ENCODE peak calls at places on chromosome 9, in nine cellular contexts. Z is AG08396; S is amniotic stem cell; J is T-helper 22 cell; A is activated CD8-positive, alpha-beta memory T cell treated with anti-CD3 and anti-CD28 coated beads for 4 hours; W is kidney epithelial cell; G is stimulated activated CD4-positive, alpha-beta T cell treated with anti-CD3 and anti-CD28 coated beads, Interleukin-4, amount 100 ng/mL, for 1 hour; K is G401; N is activated CD4-positive, alpha-beta T cell treated with anti-CD3 and anti-CD28 coated beads for 4 hours. P is an unnamed sample.

GRCh38 chr9:136379401-136379800 is 5.9 kb upstream of the CARD9 start:
- DNase-seq in Z (no peak), S (no peak), J (no peak), A (no peak), W (no peak), G (no peak), K (no peak), N (no peak), P (no peak)

GRCh38 chr9:15346837-15347236 is 39.8 kb upstream of the TTC39B start:
- DNase-seq in Z (no peak), S (no peak), J (no peak), A (no peak), W (no peak), G (no peak), K (no peak), N (no peak), P (no peak)

GRCh38 chr9:104247899-104248460 is 153.9 kb downstream of the SMC2 start:
- DNase-seq in Z (peak; percentile 6), S (no peak), J (no peak), A (no peak), W (no peak), G (no peak), K (no peak), N (no peak), P (no peak)

GRCh38 chr9:129068110-129068509 is 12.8 kb upstream of the DOLPP1 start:
- DNase-seq in Z (no peak), S (no peak), J (no peak), A (no peak), W (no peak), G (no peak), K (no peak), N (no peak), P (no peak)

GRCh38 chr9:134910146-134910545 is 7.6 kb downstream of the FCN1 start:
- DNase-seq in Z (no peak), S (no peak), J (no peak), A (no peak), W (no peak), G (no peak), K (no peak), N (no peak), P (no peak)

GRCh38 chr9:107705521-107705920 is 216.0 kb upstream of the KLF4 start:
- DNase-seq in Z (no peak), S (no peak), J (no peak), A (no peak), W (no peak), G (no peak), K (no peak), N (no peak), P (no peak)

GRCh38 chr9:111959468-111959941 is 62.9 kb downstream of the UGCG start:
- DNase-seq in Z (peak; percentile 47), S (peak; percentile 24), J (no peak), A (no peak), W (peak; percentile 99), G (no peak), K (no peak), N (no peak), P (no peak)

GRCh38 chr9:98074119-98074990 is 17.8 kb downstream of the NANS start:
- DNase-seq in Z (peak; percentile 76), S (peak; percentile 35), J (peak; percentile 29), A (peak; percentile 31), W (no peak), G (peak; percentile 68), K (peak; percentile 71), N (peak; percentile 52), P (peak; percentile 28)

GRCh38 chr9:75429531-75430454 is 341.5 kb downstream of the OSTF1 start:
- DNase-seq in Z (no peak), S (no peak), J (no peak), A (no peak), W (no peak), G (no peak), K (no peak), N (no peak), P (no peak)

GRCh38 chr9:75184471-75184870 is 96.2 kb downstream of the OSTF1 start:
- DNase-seq in Z (no peak), S (no peak), J (no peak), A (no peak), W (no peak), G (no peak), K (no peak), N (no peak), P (no peak)

GRCh38 chr9:119302988-119303698 is 66.1 kb downstream of the BRINP1 start:
- DNase-seq in Z (no peak), S (no peak), J (no peak), A (no peak), W (no peak), G (no peak), K (no peak), N (no peak), P (no peak)

GRCh38 chr9:130023147-130023787 is 19.7 kb downstream of the FNBP1 start:
- DNase-seq in Z (no peak), S (no peak), J (no peak), A (no peak), W (no peak), G (no peak), K (no peak), N (no peak), P (no peak)

GRCh38 chr9:125904155-125904841 is 157.1 kb downstream of the PBX3 start:
- DNase-seq in Z (no peak), S (no peak), J (no peak), A (no peak), W (no peak), G (no peak), K (no peak), N (no peak), P (no peak)

GRCh38 chr9:136206602-136207333 is 1.8 kb upstream of the LHX3 start:
- DNase-seq in Z (no peak), S (no peak), J (no peak), A (no peak), W (no peak), G (no peak), K (no peak), N (no peak), P (peak; percentile 45)

GRCh38 chr9:2638871-2639673 is 17.5 kb downstream of the VLDLR start:
- DNase-seq in Z (no peak), S (no peak), J (no peak), A (no peak), W (no peak), G (no peak), K (no peak), N (no peak), P (no peak)

GRCh38 chr9:7284517-7284916 is 515.1 kb downstream of the DMAC1 start:
- DNase-seq in Z (no peak), S (no peak), J (no peak), A (no peak), W (no peak), G (no peak), K (no peak), N (no peak), P (no peak)

GRCh38 chr9:27413507-27414214 is 110.4 kb upstream of the IFNK start:
- DNase-seq in Z (no peak), S (no peak), J (no peak), A (no peak), W (no peak), G (no peak), K (peak; percentile 72), N (no peak), P (no peak)

GRCh38 chr9:88535932-88536324 is 950 bp downstream of the NXNL2 start:
- DNase-seq in Z (no peak), S (no peak), J (no peak), A (no peak), W (no peak), G (peak; percentile 4), K (no peak), N (no peak), P (no peak)